ENCODE peak calls at places on chromosome 18, in four cellular contexts. I is ELF-1; Z is smooth muscle cell of the brain vasculature; E is stimulated activated CD8-positive, alpha-beta memory T cell treated with anti-CD3 and anti-CD28 coated beads, Interleukin-2, amount 100 ng/mL, for 48 hours. L is an unnamed sample.
A peak's percentile ranks its signal among the peaks of the same experiment; 100 is the strongest.

GRCh38 chr18:22676423-22676822 is 256.7 kb upstream of the RBBP8 start:
- DNase-seq in I (no peak), Z (no peak), E (no peak), L (no peak)

GRCh38 chr18:1488957-1489356 is 584.3 kb downstream of the ADCYAP1 start:
- DNase-seq in I (no peak), Z (no peak), E (no peak), L (no peak)

GRCh38 chr18:27887287-27887686 is 289.6 kb downstream of the CDH2 start:
- DNase-seq in I (no peak), Z (no peak), E (no peak), L (no peak)

GRCh38 chr18:48555465-48555995 is 16.7 kb downstream of the CTIF start:
- DNase-seq in I (no peak), Z (no peak), E (no peak), L (no peak)

GRCh38 chr18:28050561-28050960 is 126.4 kb downstream of the CDH2 start:
- DNase-seq in I (no peak), Z (no peak), E (no peak), L (no peak)

GRCh38 chr18:3233433-3234168 is 13.8 kb upstream of the MYOM1 start:
- DNase-seq in I (no peak), Z (no peak), E (no peak), L (no peak)

GRCh38 chr18:36411745-36412168 is 114.2 kb downstream of the FHOD3 start:
- DNase-seq in I (peak; percentile 74), Z (no peak), E (no peak), L (peak; percentile 90)

GRCh38 chr18:57561728-57562423 is 24.6 kb downstream of the FECH start:
- DNase-seq in I (peak; percentile 77), Z (no peak), E (no peak), L (peak; percentile 92)

GRCh38 chr18:32847719-32848118 is 74.9 kb upstream of the KLHL14 start:
- DNase-seq in I (peak; percentile 51), Z (no peak), E (no peak), L (peak; percentile 79)

GRCh38 chr18:44521673-44522032 is 159.0 kb upstream of the SETBP1 start:
- DNase-seq in I (no peak), Z (no peak), E (no peak), L (no peak)

GRCh38 chr18:27094621-27095020 is 90.5 kb downstream of the CHST9 start:
- DNase-seq in I (no peak), Z (no peak), E (no peak), L (no peak)

GRCh38 chr18:47184419-47185050 is 8.4 kb upstream of the IER3IP1 start:
- DNase-seq in I (no peak), Z (no peak), E (no peak), L (peak; percentile 51)

GRCh38 chr18:48274301-48274700 is 134.9 kb downstream of the ZBTB7C start:
- DNase-seq in I (no peak), Z (no peak), E (no peak), L (no peak)

GRCh38 chr18:62106271-62106670 is 80.6 kb downstream of the PIGN start:
- DNase-seq in I (no peak), Z (no peak), E (no peak), L (no peak)

GRCh38 chr18:59787998-59788875 is 91.0 kb upstream of the CCBE1 start:
- DNase-seq in I (peak; percentile 60), Z (peak; percentile 41), E (no peak), L (no peak)

GRCh38 chr18:79382681-79383387 is 12.9 kb upstream of the NFATC1 start:
- DNase-seq in I (no peak), Z (no peak), E (no peak), L (no peak)

GRCh38 chr18:50578651-50579050 is 18.8 kb downstream of the MAPK4 start:
- DNase-seq in I (no peak), Z (no peak), E (no peak), L (no peak)

GRCh38 chr18:75293591-75293990 is 83.0 kb downstream of the TSHZ1 start:
- DNase-seq in I (no peak), Z (no peak), E (no peak), L (no peak)

GRCh38 chr18:73715228-73715670 is 432.4 kb downstream of the FBXO15 start:
- DNase-seq in I (no peak), Z (no peak), E (no peak), L (no peak)

GRCh38 chr18:13641551-13642439 is 84.6 kb downstream of the FAM210A start:
- DNase-seq in I (peak; percentile 36), Z (no peak), E (no peak), L (peak; percentile 72)

GRCh38 chr18:59918320-59918755 is 18.5 kb downstream of the PMAIP1 start:
- DNase-seq in I (peak; percentile 53), Z (no peak), E (no peak), L (no peak)

GRCh38 chr18:27668126-27668525 is 483.0 kb upstream of the CHST9 start:
- DNase-seq in I (no peak), Z (no peak), E (no peak), L (no peak)

GRCh38 chr18:78957140-78957539 is 22.5 kb upstream of the SALL3 start:
- DNase-seq in I (no peak), Z (no peak), E (no peak), L (no peak)

GRCh38 chr18:56191334-56191733 is 447.1 kb downstream of the TXNL1 start:
- DNase-seq in I (no peak), Z (no peak), E (no peak), L (no peak)

GRCh38 chr18:46215902-46216723 is 111.9 kb downstream of the HAUS1 start:
- DNase-seq in I (no peak), Z (no peak), E (no peak), L (no peak)

GRCh38 chr18:48928787-48929186 is 22.0 kb downstream of the SMAD7 start:
- DNase-seq in I (no peak), Z (no peak), E (peak; percentile 59), L (no peak)

GRCh38 chr18:712401-713134 is at the start of gene ENOSF1:
- DNase-seq in I (peak; percentile 97), Z (no peak), E (peak; percentile 83), L (peak; percentile 90)

GRCh38 chr18:59388817-59389216 is 29.8 kb upstream of the LMAN1 start:
- DNase-seq in I (no peak), Z (no peak), E (no peak), L (no peak)

GRCh38 chr18:9726175-9726574 is 18.1 kb downstream of the RAB31 start:
- DNase-seq in I (no peak), Z (no peak), E (no peak), L (no peak)

GRCh38 chr18:9022397-9023170 is 79.9 kb upstream of the NDUFV2 start:
- DNase-seq in I (peak; percentile 28), Z (no peak), E (no peak), L (no peak)

GRCh38 chr18:57666818-57667497 is 45.3 kb upstream of the NARS1 start:
- DNase-seq in I (no peak), Z (no peak), E (no peak), L (no peak)

GRCh38 chr18:69804776-69805501 is 142.7 kb downstream of the CD226 start:
- DNase-seq in I (no peak), Z (no peak), E (no peak), L (no peak)

GRCh38 chr18:46622999-46623398 is 34.0 kb downstream of the LOXHD1 start:
- DNase-seq in I (no peak), Z (peak; percentile 6), E (no peak), L (no peak)

GRCh38 chr18:36809590-36810381 is 19.0 kb downstream of the TPGS2 start:
- DNase-seq in I (peak; percentile 30), Z (peak; percentile 21), E (no peak), L (peak; percentile 85)

GRCh38 chr18:58202406-58202730 is 158.3 kb downstream of the NEDD4L start:
- DNase-seq in I (peak; percentile 60), Z (no peak), E (no peak), L (no peak)

L was measured in GM23338.